ENCODE peak calls at places on chromosomes 16 and 17, in six cellular contexts. One of them, this sample, is unnamed.

GRCh38 chr17:48153711-48154642 is 46.4 kb downstream of the SNX11 start:
- DNase-seq in K562: peak
- DNase-seq in Peyer's patch: peak
- DNase-seq in HFF-Myc: no peak
- DNase-seq in GM23338: peak
- DNase-seq in right lobe of liver: peak
- DNase-seq in this sample: peak

GRCh38 chr17:4856271-4856936 is 23.3 kb downstream of the MINK1 start:
- DNase-seq in K562: no peak
- DNase-seq in Peyer's patch: no peak
- DNase-seq in HFF-Myc: no peak
- DNase-seq in GM23338: no peak
- DNase-seq in right lobe of liver: no peak
- DNase-seq in this sample: no peak

GRCh38 chr16:2027024-2028010 is 615 bp downstream of the NHERF2 start:
- DNase-seq in K562: peak
- DNase-seq in Peyer's patch: no peak
- DNase-seq in HFF-Myc: no peak
- DNase-seq in GM23338: no peak
- DNase-seq in right lobe of liver: peak
- DNase-seq in this sample: no peak

GRCh38 chr16:25279491-25279890 is 21.8 kb upstream of the ZKSCAN2 start:
- DNase-seq in K562: no peak
- DNase-seq in Peyer's patch: no peak
- DNase-seq in HFF-Myc: no peak
- DNase-seq in GM23338: no peak
- DNase-seq in right lobe of liver: no peak
- DNase-seq in this sample: no peak

GRCh38 chr17:33560165-33560564 is 267.1 kb upstream of the ASIC2 start:
- DNase-seq in K562: no peak
- DNase-seq in Peyer's patch: no peak
- DNase-seq in HFF-Myc: no peak
- DNase-seq in GM23338: no peak
- DNase-seq in right lobe of liver: no peak
- DNase-seq in this sample: peak

GRCh38 chr16:53519417-53520091 is 16.5 kb upstream of the AKTIP start:
- DNase-seq in K562: no peak
- DNase-seq in Peyer's patch: no peak
- DNase-seq in HFF-Myc: no peak
- DNase-seq in GM23338: no peak
- DNase-seq in right lobe of liver: no peak
- DNase-seq in this sample: no peak

GRCh38 chr16:78925071-78925714 is 675.3 kb downstream of the MAF start:
- DNase-seq in K562: peak
- DNase-seq in Peyer's patch: peak
- DNase-seq in HFF-Myc: no peak
- DNase-seq in GM23338: peak
- DNase-seq in right lobe of liver: no peak
- DNase-seq in this sample: peak

GRCh38 chr16:10242916-10243315 is 60.7 kb upstream of the GRIN2A start:
- DNase-seq in K562: no peak
- DNase-seq in Peyer's patch: no peak
- DNase-seq in HFF-Myc: no peak
- DNase-seq in GM23338: no peak
- DNase-seq in right lobe of liver: no peak
- DNase-seq in this sample: peak

GRCh38 chr17:27247071-27247957 is 46.6 kb upstream of the WSB1 start:
- DNase-seq in K562: no peak
- DNase-seq in Peyer's patch: peak
- DNase-seq in HFF-Myc: no peak
- DNase-seq in GM23338: no peak
- DNase-seq in right lobe of liver: peak
- DNase-seq in this sample: no peak

GRCh38 chr17:2707721-2708584 is 3.6 kb downstream of the CLUH start:
- DNase-seq in K562: peak
- DNase-seq in Peyer's patch: no peak
- DNase-seq in HFF-Myc: no peak
- DNase-seq in GM23338: peak
- DNase-seq in right lobe of liver: peak
- DNase-seq in this sample: no peak

GRCh38 chr17:64196626-64197025 is 66.4 kb downstream of the TEX2 start:
- DNase-seq in K562: no peak
- DNase-seq in Peyer's patch: no peak
- DNase-seq in HFF-Myc: no peak
- DNase-seq in GM23338: no peak
- DNase-seq in right lobe of liver: no peak
- DNase-seq in this sample: no peak

GRCh38 chr16:49608095-49608494 is 234.5 kb downstream of the C16orf78 start:
- DNase-seq in K562: no peak
- DNase-seq in Peyer's patch: no peak
- DNase-seq in HFF-Myc: no peak
- DNase-seq in GM23338: no peak
- DNase-seq in right lobe of liver: no peak
- DNase-seq in this sample: no peak

GRCh38 chr17:27295945-27296344 is 2.0 kb downstream of the WSB1 start:
- DNase-seq in K562: no peak
- DNase-seq in Peyer's patch: no peak
- DNase-seq in HFF-Myc: no peak
- DNase-seq in GM23338: no peak
- DNase-seq in right lobe of liver: no peak
- DNase-seq in this sample: peak

GRCh38 chr17:16617481-16618060 is 36.1 kb downstream of the ZNF624 start:
- DNase-seq in K562: no peak
- DNase-seq in Peyer's patch: no peak
- DNase-seq in HFF-Myc: no peak
- DNase-seq in GM23338: no peak
- DNase-seq in right lobe of liver: no peak
- DNase-seq in this sample: no peak

GRCh38 chr16:57380671-57381462 is 8.6 kb downstream of the CX3CL1 start:
- DNase-seq in K562: no peak
- DNase-seq in Peyer's patch: no peak
- DNase-seq in HFF-Myc: no peak
- DNase-seq in GM23338: no peak
- DNase-seq in right lobe of liver: no peak
- DNase-seq in this sample: peak

GRCh38 chr17:36019423-36019822 is 1.7 kb upstream of the CCL23 start:
- DNase-seq in K562: no peak
- DNase-seq in Peyer's patch: no peak
- DNase-seq in HFF-Myc: no peak
- DNase-seq in GM23338: no peak
- DNase-seq in right lobe of liver: no peak
- DNase-seq in this sample: no peak

GRCh38 chr17:49928126-49928800 is 40.7 kb upstream of the DLX4 start:
- DNase-seq in K562: no peak
- DNase-seq in Peyer's patch: no peak
- DNase-seq in HFF-Myc: no peak
- DNase-seq in GM23338: no peak
- DNase-seq in right lobe of liver: no peak
- DNase-seq in this sample: no peak

GRCh38 chr17:7383742-7384488 is 3.0 kb downstream of the TNK1 start:
- DNase-seq in K562: no peak
- DNase-seq in Peyer's patch: peak
- DNase-seq in HFF-Myc: no peak
- DNase-seq in GM23338: peak
- DNase-seq in right lobe of liver: no peak
- DNase-seq in this sample: peak

GRCh38 chr17:41775394-41776226 is 10.9 kb downstream of the JUP start:
- DNase-seq in K562: no peak
- DNase-seq in Peyer's patch: peak
- DNase-seq in HFF-Myc: no peak
- DNase-seq in GM23338: peak
- DNase-seq in right lobe of liver: no peak
- DNase-seq in this sample: no peak

GRCh38 chr16:67206838-67207115 is 7.8 kb downstream of the ELMO3 start:
- DNase-seq in K562: no peak
- DNase-seq in Peyer's patch: no peak
- DNase-seq in HFF-Myc: no peak
- DNase-seq in GM23338: no peak
- DNase-seq in right lobe of liver: no peak
- DNase-seq in this sample: no peak

GRCh38 chr17:19411641-19412040 is 609 bp downstream of the RNF112 start:
- DNase-seq in K562: no peak
- DNase-seq in Peyer's patch: no peak
- DNase-seq in HFF-Myc: no peak
- DNase-seq in GM23338: peak
- DNase-seq in right lobe of liver: no peak
- DNase-seq in this sample: no peak

GRCh38 chr17:49327835-49328784 is 33.9 kb downstream of the ZNF652 start:
- DNase-seq in K562: no peak
- DNase-seq in Peyer's patch: no peak
- DNase-seq in HFF-Myc: no peak
- DNase-seq in GM23338: no peak
- DNase-seq in right lobe of liver: no peak
- DNase-seq in this sample: peak

GRCh38 chr16:3131755-3132377 is 3.0 kb upstream of the ZNF213 start:
- DNase-seq in K562: peak
- DNase-seq in Peyer's patch: peak
- DNase-seq in HFF-Myc: no peak
- DNase-seq in GM23338: peak
- DNase-seq in right lobe of liver: no peak
- DNase-seq in this sample: no peak
- TF ChIP-seq CTCF in K562: peak
- TF ChIP-seq CTCF in Peyer's patch: peak
- TF ChIP-seq CTCF in HFF-Myc: peak
- TF ChIP-seq CTCF in GM23338: peak
- TF ChIP-seq CTCF in right lobe of liver: peak
- TF ChIP-seq CTCF in this sample: peak

GRCh38 chr16:28880589-28880915 is 2.3 kb downstream of the ATP2A1 start:
- DNase-seq in K562: no peak
- DNase-seq in Peyer's patch: no peak
- DNase-seq in HFF-Myc: no peak
- DNase-seq in GM23338: no peak
- DNase-seq in right lobe of liver: no peak
- DNase-seq in this sample: no peak

GRCh38 chr16:28878083-28878926 is at the start of gene ATP2A1:
- DNase-seq in K562: peak
- DNase-seq in Peyer's patch: no peak
- DNase-seq in HFF-Myc: no peak
- DNase-seq in GM23338: no peak
- DNase-seq in right lobe of liver: no peak
- DNase-seq in this sample: no peak

GRCh38 chr16:28879841-28880588 is 1.7 kb downstream of the ATP2A1 start:
- DNase-seq in K562: peak
- DNase-seq in Peyer's patch: peak
- DNase-seq in HFF-Myc: peak
- DNase-seq in GM23338: peak
- DNase-seq in right lobe of liver: peak
- DNase-seq in this sample: peak

GRCh38 chr16:28880955-28881354 is 2.7 kb downstream of the ATP2A1 start:
- DNase-seq in K562: no peak
- DNase-seq in Peyer's patch: no peak
- DNase-seq in HFF-Myc: no peak
- DNase-seq in GM23338: no peak
- DNase-seq in right lobe of liver: no peak
- DNase-seq in this sample: no peak

DNA sequence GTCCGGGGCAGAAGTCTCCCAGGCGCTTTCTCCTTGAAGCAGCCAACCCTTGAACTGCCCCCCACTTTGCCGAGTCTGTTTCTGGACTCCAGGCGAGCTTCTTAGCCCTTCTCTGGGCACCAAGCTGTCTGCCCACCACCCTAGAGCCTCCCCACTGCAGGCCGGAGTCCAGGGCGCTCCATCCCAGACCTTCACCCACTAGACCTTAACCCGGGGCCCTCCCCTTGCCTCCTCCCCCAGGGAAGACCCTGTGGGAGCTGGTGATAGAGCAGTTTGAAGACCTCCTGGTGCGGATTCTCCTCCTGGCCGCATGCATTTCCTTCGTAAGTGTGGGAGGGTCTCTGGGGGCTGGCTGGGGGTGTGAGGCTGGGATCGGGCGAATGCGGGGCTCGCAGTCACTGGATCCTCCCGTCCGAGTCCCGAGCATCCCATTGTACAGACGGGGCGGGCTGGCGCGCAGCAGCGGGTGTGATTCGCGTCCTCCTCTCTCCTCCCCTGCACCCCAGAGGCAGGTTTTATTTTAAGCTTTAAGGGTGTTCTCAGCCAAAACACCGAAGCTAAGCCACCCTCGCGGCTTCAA is 1.1 kb downstream of the ATP2A1 start:
- DNase-seq in K562: no peak
- DNase-seq in Peyer's patch: no peak
- DNase-seq in HFF-Myc: no peak
- DNase-seq in GM23338: no peak
- DNase-seq in right lobe of liver: no peak
- DNase-seq in this sample: no peak
- H3K4me3 ChIP-seq in K562: peak
- H3K4me3 ChIP-seq in Peyer's patch: peak
- H3K4me3 ChIP-seq in HFF-Myc: peak
- H3K4me3 ChIP-seq in GM23338: peak
- H3K4me3 ChIP-seq in right lobe of liver: peak
- H3K4me3 ChIP-seq in this sample: peak

DNA sequence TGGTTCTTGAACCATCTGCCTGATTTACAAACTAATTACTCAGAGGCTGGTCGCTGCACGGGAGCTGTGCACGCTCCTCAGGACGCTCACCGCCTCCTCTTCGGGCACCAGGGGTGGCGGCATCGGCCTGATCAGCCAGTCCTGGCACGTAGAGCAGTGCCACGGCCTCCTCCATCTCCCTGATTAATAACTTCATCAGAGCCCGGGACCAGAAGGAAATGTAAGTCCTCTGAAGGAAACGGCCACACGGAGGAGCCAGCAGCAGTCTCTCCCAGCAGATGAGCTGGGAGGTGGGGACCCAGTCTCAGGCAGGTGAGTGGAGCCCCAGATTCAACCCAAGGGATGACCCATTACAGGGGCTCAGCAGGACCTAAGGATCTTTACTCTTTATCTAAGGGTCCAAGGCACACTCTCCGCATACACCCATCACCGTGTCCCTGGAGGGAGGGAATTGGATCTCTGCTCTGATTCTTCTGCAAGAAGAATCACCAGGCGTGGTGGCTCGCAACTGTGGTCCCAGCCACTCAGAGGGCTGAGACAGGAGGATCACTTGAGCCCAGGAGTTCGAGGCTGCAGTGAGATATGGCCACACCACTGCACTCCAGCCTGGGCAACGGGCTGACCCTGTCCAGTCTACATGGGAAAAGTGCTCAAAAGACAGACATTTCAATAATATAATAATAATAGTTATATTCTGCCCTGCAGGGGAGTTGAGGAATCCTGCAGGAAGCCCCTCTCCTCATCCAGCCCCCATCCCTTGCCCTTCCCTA is 366.5 kb downstream of the SEC14L1 start:
- DNase-seq in K562: no peak
- DNase-seq in Peyer's patch: peak
- DNase-seq in HFF-Myc: no peak
- DNase-seq in GM23338: peak
- DNase-seq in right lobe of liver: peak
- DNase-seq in this sample: no peak
- TF ChIP-seq CTCF in K562: no peak
- TF ChIP-seq CTCF in Peyer's patch: no peak
- TF ChIP-seq CTCF in HFF-Myc: no peak
- TF ChIP-seq CTCF in GM23338: peak
- TF ChIP-seq CTCF in right lobe of liver: no peak
- TF ChIP-seq CTCF in this sample: no peak

DNA sequence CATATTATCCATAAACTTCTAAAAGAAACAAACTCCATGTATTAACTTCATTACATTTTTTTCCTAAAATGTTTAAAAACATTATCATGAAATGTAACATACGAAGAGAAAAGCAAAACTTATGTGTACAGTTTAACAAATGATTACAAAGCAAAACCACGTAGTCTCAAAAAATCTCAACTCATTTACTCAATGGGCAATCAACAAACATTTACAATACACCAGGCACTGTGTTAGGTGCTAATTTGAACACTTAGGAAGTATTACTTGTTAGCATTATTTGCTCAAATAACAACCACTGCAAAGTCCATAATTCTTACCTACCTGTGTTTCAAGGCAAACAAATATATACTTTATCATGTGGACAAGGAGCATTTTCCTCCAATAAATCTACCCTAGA is 164.9 kb downstream of the STX8 start:
- DNase-seq in K562: no peak
- DNase-seq in Peyer's patch: no peak
- DNase-seq in HFF-Myc: no peak
- DNase-seq in GM23338: no peak
- DNase-seq in right lobe of liver: no peak
- DNase-seq in this sample: no peak
- H3K4me3 ChIP-seq in K562: no peak
- H3K4me3 ChIP-seq in Peyer's patch: no peak
- H3K4me3 ChIP-seq in HFF-Myc: no peak
- H3K4me3 ChIP-seq in GM23338: no peak
- H3K4me3 ChIP-seq in right lobe of liver: no peak
- H3K4me3 ChIP-seq in this sample: no peak

This sample was measured in GM12865.